ENCODE peak calls at places on chromosomes 2 and 18, in seven cellular contexts. G, C, R, J, V, H and U are unnamed samples. For H3K36me3, the result is how much of the 10 kb centered on the place peaks cover.

GRCh38 chr2:200159829-200160781 is 146.4 kb upstream of the SPATS2L start:
- DNase-seq in J (no peak), H (no peak), R (no peak), C (no peak), G (no peak), V (no peak), U (no peak)

GRCh38 chr2:17479875-17480274 is 38.4 kb downstream of the RAD51AP2 start:
- DNase-seq in C (no peak), R (no peak), V (no peak), G (no peak), J (no peak), H (no peak), U (no peak)

GRCh38 chr2:79393806-79394484 is 118.9 kb upstream of the CTNNA2 start:
- DNase-seq in G (peak), J (no peak), R (no peak), C (no peak), H (no peak), V (no peak), U (no peak)

GRCh38 chr2:205175831-205176230 is 506.5 kb upstream of the NRP2 start:
- DNase-seq in C (no peak), G (no peak), R (no peak), H (no peak), V (no peak), J (peak), U (no peak)

GRCh38 chr18:69897397-69898108 is 50.1 kb downstream of the CD226 start:
- DNase-seq in V (no peak), G (no peak), H (no peak), C (peak), J (no peak), R (peak), U (no peak)

GRCh38 chr2:76378140-76378539 is 667.4 kb upstream of the GCFC2 start:
- DNase-seq in R (no peak), G (no peak), J (no peak), V (no peak), C (no peak), H (no peak), U (no peak)

GRCh38 chr18:78656346-78656925 is 323.2 kb upstream of the SALL3 start:
- DNase-seq in R (no peak), V (peak), H (no peak), G (no peak), J (no peak), C (no peak), U (no peak)

GRCh38 chr2:164388511-164388910 is 232.8 kb downstream of the GRB14 start:
- DNase-seq in R (no peak), C (no peak), V (no peak), H (no peak), G (no peak), J (peak), U (no peak)

GRCh38 chr2:144513388-144514100 is 6.4 kb downstream of the ZEB2 start:
- DNase-seq in C (no peak), H (no peak), R (no peak), G (no peak), V (peak), J (peak), U (no peak)

GRCh38 chr18:25648724-25649260 is 296.8 kb upstream of the ZNF521 start:
- DNase-seq in C (no peak), J (no peak), V (no peak), H (no peak), R (no peak), G (no peak), U (no peak)

GRCh38 chr2:236600158-236600557 is 30.5 kb downstream of the ACKR3 start:
- DNase-seq in V (no peak), J (no peak), R (no peak), G (no peak), C (no peak), H (no peak), U (no peak)

GRCh38 chr18:62663731-62664336 is 51.5 kb upstream of the PHLPP1 start:
- DNase-seq in R (peak), V (no peak), J (no peak), H (no peak), G (no peak), C (no peak), U (peak)

GRCh38 chr2:215718890-215719289 is 283.0 kb upstream of the FN1 start:
- DNase-seq in J (peak), H (no peak), R (no peak), C (no peak), V (no peak), G (no peak), U (no peak)

GRCh38 chr2:2399390-2399789 is 68.3 kb upstream of the MYT1L start:
- DNase-seq in V (no peak), H (no peak), J (no peak), R (no peak), G (no peak), C (no peak), U (no peak)

GRCh38 chr2:145769053-145769716 is 1249.3 kb upstream of the ZEB2 start:
- DNase-seq in V (no peak), C (no peak), J (no peak), H (no peak), R (no peak), G (no peak), U (no peak)

GRCh38 chr2:145170787-145171186 is 650.9 kb upstream of the ZEB2 start:
- DNase-seq in H (no peak), J (no peak), C (no peak), R (no peak), V (no peak), G (no peak), U (no peak)

GRCh38 chr18:25517881-25518715 is 166.1 kb upstream of the ZNF521 start:
- DNase-seq in C (no peak), J (peak), V (no peak), H (peak), R (peak), G (no peak), U (no peak)

GRCh38 chr2:241200822-241201395 is 12.4 kb downstream of the ANO7 start:
- DNase-seq in R (no peak), H (no peak), C (no peak), V (no peak), G (no peak), J (no peak), U (no peak)

GRCh38 chr2:1976112-1976511 is 231.8 kb upstream of the PXDN start:
- DNase-seq in R (no peak), J (no peak), G (no peak), H (no peak), C (no peak), V (no peak), U (no peak)

GRCh38 chr2:182946949-182947348 is 80.5 kb upstream of the FRZB start:
- DNase-seq in J (peak), H (no peak), C (no peak), R (no peak), V (no peak), G (no peak), U (no peak)

GRCh38 chr2:191899442-191899841 is 52.6 kb upstream of the CAVIN2 start:
- DNase-seq in C (no peak), V (no peak), G (peak), H (no peak), J (peak), R (no peak), U (no peak)

GRCh38 chr2:88032070-88032702 is 15.8 kb upstream of the RNU2-63P start:
- DNase-seq in G (no peak), R (no peak), H (no peak), C (no peak), V (no peak), J (no peak), U (no peak)

GRCh38 chr18:13070460-13070859 is 79.3 kb downstream of the CEP192 start:
- DNase-seq in V (no peak), C (no peak), R (no peak), H (no peak), J (no peak), G (no peak), U (no peak)

GRCh38 chr2:190382851-190383250 is 25.3 kb upstream of the MFSD6 start:
- DNase-seq in G (peak), R (no peak), J (peak), H (peak), V (no peak), C (peak), U (no peak)

GRCh38 chr18:63073481-63073880 is 246.1 kb downstream of the BCL2 start:
- DNase-seq in J (no peak), C (no peak), R (peak), G (no peak), H (peak), V (no peak), U (no peak)

GRCh38 chr2:45930396-45930792 is 278.9 kb downstream of the PRKCE start:
- DNase-seq in G (no peak), H (no peak), J (no peak), V (no peak), R (no peak), C (no peak), U (no peak)

GRCh38 chr18:13558132-13558531 is 168.2 kb downstream of the FAM210A start:
- DNase-seq in V (no peak), J (peak), C (peak), G (no peak), R (peak), H (peak), U (no peak)

GRCh38 chr2:234091432-234091879 is 41.0 kb downstream of the SPP2 start:
- DNase-seq in H (no peak), G (no peak), C (no peak), R (no peak), J (peak), V (no peak), U (no peak)

GRCh38 chr2:173196080-173196479 is 120.4 kb downstream of the MAP3K20 start:
- DNase-seq in C (no peak), G (no peak), H (no peak), J (no peak), R (no peak), V (no peak), U (no peak)

GRCh38 chr2:173196638-173197037 is 121.0 kb downstream of the MAP3K20 start:
- DNase-seq in V (no peak), C (no peak), J (no peak), G (no peak), R (no peak), H (no peak), U (no peak)

GRCh38 chr2:173202570-173202969 is 126.9 kb downstream of the MAP3K20 start:
- DNase-seq in J (no peak), H (no peak), R (no peak), V (no peak), G (no peak), C (no peak), U (no peak)

GRCh38 chr2:173198338-173198737 is 122.7 kb downstream of the MAP3K20 start:
- DNase-seq in H (no peak), C (no peak), V (no peak), G (no peak), J (no peak), R (no peak), U (no peak)

DNA sequence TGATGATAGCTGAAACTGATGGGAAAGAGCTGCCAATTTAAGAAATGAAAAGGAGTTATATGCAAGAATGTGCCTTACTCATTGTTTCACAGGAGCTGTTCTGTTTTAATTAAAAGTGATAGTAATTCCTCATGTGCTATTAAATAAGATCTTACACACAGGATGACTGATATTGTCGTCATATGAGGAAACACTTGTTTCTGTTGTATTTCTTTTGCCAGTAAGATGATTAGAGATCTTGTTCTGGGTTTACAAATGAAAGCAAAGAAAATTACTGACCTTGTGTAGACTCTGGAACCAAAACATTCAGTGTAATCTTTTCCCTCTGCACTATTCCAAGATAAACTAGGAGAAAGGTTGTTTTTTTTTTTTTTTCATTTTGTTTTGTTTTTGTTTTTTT is 123.7 kb downstream of the MAP3K20 start:
- DNase-seq in V (no peak), R (no peak), G (no peak), J (peak), C (no peak), H (no peak), U (no peak)
- H3K36me3 ChIP-seq in V (under half), R (under half), G (under half), J (under half), C (under half), H (under half), U (under half)

DNA sequence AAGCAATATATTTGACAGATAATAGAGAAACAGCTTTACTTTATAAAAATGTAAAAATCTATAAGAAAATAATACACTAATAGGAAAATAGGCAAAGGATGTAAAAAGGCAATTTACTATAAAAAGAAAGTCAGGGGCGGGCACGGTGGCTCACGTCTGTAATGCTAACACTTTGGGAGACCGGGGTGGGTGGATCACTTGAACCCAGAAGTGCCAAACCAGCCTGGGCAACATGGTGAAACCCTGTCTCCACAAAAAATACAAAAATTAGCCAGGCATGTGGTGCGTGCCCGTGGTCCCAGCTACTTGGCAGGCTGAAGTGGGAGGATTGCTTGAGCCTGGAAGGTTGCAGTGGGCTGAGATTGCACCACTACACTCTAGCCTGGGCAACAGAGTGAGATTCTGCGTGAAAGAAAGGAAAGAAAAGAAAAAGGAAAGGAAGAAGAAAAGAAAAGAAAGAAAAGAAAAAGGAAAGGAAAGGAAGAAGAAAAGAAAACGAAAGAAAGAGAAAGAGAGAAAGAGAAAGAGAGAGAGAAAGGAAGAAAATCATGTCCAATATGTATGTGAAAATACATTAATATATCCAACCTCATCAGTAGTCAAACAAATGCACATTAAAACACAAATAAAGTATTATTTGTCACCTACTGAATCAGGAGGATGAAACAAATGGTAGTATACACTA is 65.1 kb downstream of the ADD2 start:
- DNase-seq in H (no peak), J (no peak), V (no peak), C (no peak), R (no peak), G (no peak), U (no peak)
- H3K36me3 ChIP-seq in H (under half), J (under half), V (under half), C (under half), R (under half), G (under half), U (under half)

GRCh38 chr2:3429068-3429610 is 49.6 kb downstream of the TRAPPC12 start:
- DNase-seq in V (no peak), H (no peak), G (no peak), C (no peak), R (no peak), J (no peak), U (no peak)
- H3K36me3 ChIP-seq in V (half or more), H (half or more), G (under half), C (under half), R (under half), J (under half), U (half or more)

DNA sequence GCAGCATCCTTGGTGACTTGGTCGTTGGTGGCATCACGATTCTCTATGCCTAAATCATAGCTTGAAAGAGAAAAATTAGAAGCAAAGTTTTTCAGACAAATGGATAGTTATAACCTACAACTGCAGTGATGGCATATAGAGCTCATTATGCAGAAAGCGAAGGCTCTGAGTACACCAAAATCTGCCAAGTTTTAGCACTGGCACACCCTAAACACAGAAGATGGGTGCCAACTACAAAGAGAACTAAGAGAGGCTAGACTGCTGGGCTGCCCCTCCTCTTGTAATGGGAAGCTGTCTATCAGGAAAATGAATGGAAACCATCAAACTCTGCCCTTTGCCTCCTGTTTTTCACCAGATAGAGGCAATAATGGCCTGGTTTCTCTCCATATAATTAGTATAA is 6.3 kb downstream of the IDH1 start:
- DNase-seq in R (no peak), G (no peak), C (no peak), V (no peak), J (no peak), H (no peak), U (no peak)
- H3K36me3 ChIP-seq in R (under half), G (under half), C (under half), V (half or more), J (under half), H (half or more), U (half or more)

GRCh38 chr2:150150137-150150536 is 337.3 kb downstream of the RND3 start:
- DNase-seq in C (no peak), V (no peak), G (no peak), J (no peak), H (no peak), R (no peak), U (no peak)
- H3K36me3 ChIP-seq in C (under half), V (under half), G (under half), J (under half), H (under half), R (under half), U (under half)

GRCh38 chr2:168719446-168719845 is 83.0 kb upstream of the NOSTRIN start:
- DNase-seq in G (no peak), H (no peak), J (no peak), V (no peak), R (no peak), C (no peak), U (no peak)
- H3K36me3 ChIP-seq in G (under half), H (under half), J (under half), V (under half), R (under half), C (under half), U (under half)

GRCh38 chr2:217857624-217858506 is 144.9 kb downstream of the TNS1 start:
- DNase-seq in G (no peak), C (no peak), V (peak), H (no peak), J (no peak), R (no peak), U (no peak)
- H3K36me3 ChIP-seq in G (under half), C (under half), V (half or more), H (under half), J (under half), R (under half), U (half or more)

GRCh38 chr2:27638023-27638637 is 9.3 kb downstream of the GPN1 start:
- DNase-seq in H (no peak), J (no peak), G (no peak), V (no peak), R (no peak), C (no peak), U (no peak)
- H3K36me3 ChIP-seq in H (half or more), J (under half), G (under half), V (half or more), R (under half), C (half or more), U (half or more)

GRCh38 chr2:210440206-210440605 is 36.4 kb downstream of the LANCL1 start:
- DNase-seq in H (no peak), V (no peak), R (no peak), J (no peak), G (no peak), C (no peak), U (no peak)
- H3K36me3 ChIP-seq in H (half or more), V (half or more), R (under half), J (under half), G (under half), C (under half), U (under half)